ENCODE peak calls at places on chromosomes 6 and 20, in seven cellular contexts. T, N, G, O, Z, J and A are unnamed samples.
A peak's percentile ranks its signal among the peaks of the same experiment; 100 is the strongest.

GRCh38 chr6:55023231-55023630 is 151.1 kb upstream of the HCRTR2 start:
- DNase-seq in T (no peak), O (no peak), J (no peak), Z (no peak), N (no peak), G (no peak), A (no peak)

GRCh38 chr6:153231048-153231635 is 100.1 kb upstream of the RGS17 start:
- DNase-seq in N (peak; percentile 15), J (peak; percentile 31), G (peak; percentile 7), T (peak; percentile 29), Z (peak; percentile 38), O (no peak), A (peak; percentile 26)

GRCh38 chr6:57302477-57302876 is 15.0 kb upstream of the PRIM2 start:
- DNase-seq in N (no peak), G (no peak), T (no peak), O (no peak), J (no peak), Z (no peak), A (no peak)

GRCh38 chr20:14454296-14454695 is 116.9 kb upstream of the FLRT3 start:
- DNase-seq in J (no peak), G (no peak), N (no peak), T (no peak), O (no peak), Z (no peak), A (no peak)

GRCh38 chr20:15475483-15475882 is 1097.8 kb downstream of the KIF16B start:
- DNase-seq in Z (peak; percentile 29), N (no peak), O (no peak), G (no peak), J (no peak), T (peak; percentile 33), A (no peak)

GRCh38 chr6:129133770-129134192 is 250.8 kb downstream of the LAMA2 start:
- DNase-seq in N (no peak), G (no peak), J (no peak), T (no peak), Z (peak; percentile 10), O (no peak), A (no peak)

GRCh38 chr20:60749804-60750602 is 502.1 kb upstream of the CDH4 start:
- DNase-seq in N (no peak), Z (no peak), G (peak; percentile 61), T (no peak), O (no peak), J (no peak), A (no peak)

GRCh38 chr20:5908981-5909380 is 41.4 kb downstream of the TRMT6 start:
- DNase-seq in O (no peak), N (no peak), G (no peak), J (no peak), T (no peak), Z (no peak), A (no peak)

GRCh38 chr6:147117580-147117979 is 86.6 kb upstream of the STXBP5 start:
- DNase-seq in T (no peak), G (no peak), N (no peak), O (no peak), Z (no peak), J (no peak), A (no peak)

DNA sequence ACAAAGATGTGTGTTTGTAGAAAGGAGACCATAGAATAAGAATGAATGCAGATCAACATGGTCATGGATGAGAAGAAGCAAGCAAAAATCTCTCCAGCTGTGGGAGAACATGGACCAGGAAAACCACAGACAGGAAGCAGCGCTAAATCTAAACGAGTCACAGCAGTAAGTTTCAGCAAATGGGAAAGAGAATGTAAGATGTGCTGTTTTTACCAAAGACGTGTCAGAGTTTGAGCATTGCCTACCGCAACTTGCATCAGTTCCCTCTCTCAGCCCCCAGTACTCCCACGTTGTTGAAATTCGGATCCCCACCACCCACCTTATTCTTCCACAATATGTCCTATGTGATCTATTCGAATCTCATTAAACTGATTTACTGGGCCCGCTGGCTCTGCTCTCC is 59.4 kb upstream of the PRDM1 start:
- DNase-seq in Z (no peak), O (no peak), N (no peak), J (peak; percentile 75), G (no peak), T (no peak), A (no peak)
- H3K27ac ChIP-seq in Z (no peak overlapping the region), O (no peak overlapping the region), N (no peak overlapping the region), J (peak overlapping the region; percentile 76), G (no peak overlapping the region), T (no peak overlapping the region), A (no peak overlapping the region)

GRCh38 chr6:41700577-41701347 is 34.6 kb downstream of the TFEB start:
- DNase-seq in N (no peak), G (no peak), J (no peak), O (no peak), T (peak; percentile 47), Z (peak; percentile 43), A (no peak)

GRCh38 chr6:41696788-41697187 is 38.6 kb downstream of the TFEB start:
- DNase-seq in G (no peak), T (no peak), N (no peak), J (no peak), Z (no peak), O (no peak), A (no peak)

GRCh38 chr6:41698350-41698781 is 37.0 kb downstream of the TFEB start:
- DNase-seq in N (no peak), G (no peak), J (no peak), O (no peak), T (no peak), Z (peak; percentile 51), A (no peak)

GRCh38 chr6:41697902-41698349 is 37.5 kb downstream of the TFEB start:
- DNase-seq in T (no peak), O (no peak), Z (no peak), N (no peak), G (no peak), J (no peak), A (no peak)

GRCh38 chr6:41699063-41699462 is 36.3 kb downstream of the TFEB start:
- DNase-seq in N (no peak), T (no peak), G (no peak), J (no peak), Z (no peak), O (no peak), A (no peak)
- H3K4me1 ChIP-seq in N (peaks cover 22% of the 10 kb centered on the region), T (peaks cover 78% of the 10 kb centered on the region), G (no peaks in the 10 kb centered on the region), J (no peaks in the 10 kb centered on the region), Z (peaks cover 76% of the 10 kb centered on the region), O (peaks cover 13% of the 10 kb centered on the region), A (no peaks in the 10 kb centered on the region)

GRCh38 chr6:108654465-108655106 is 93.9 kb downstream of the FOXO3 start:
- DNase-seq in T (no peak), J (no peak), O (no peak), G (no peak), N (no peak), Z (no peak), A (no peak)
- H3K27ac ChIP-seq in T (peak overlapping the region; percentile 94), J (no peak overlapping the region), O (peak overlapping the region; percentile 84), G (no peak overlapping the region), N (no peak overlapping the region), Z (peak overlapping the region; percentile 82), A (no peak overlapping the region)

GRCh38 chr6:3806169-3806922 is 42.8 kb upstream of the FAM50B start:
- DNase-seq in T (no peak), N (no peak), Z (no peak), G (no peak), O (no peak), J (no peak), A (no peak)
- H3K4me1 ChIP-seq in T (peaks cover 44% of the 10 kb centered on the region), N (no peaks in the 10 kb centered on the region), Z (peaks cover 43% of the 10 kb centered on the region), G (no peaks in the 10 kb centered on the region), O (peaks cover 17% of the 10 kb centered on the region), J (no peaks in the 10 kb centered on the region), A (no peaks in the 10 kb centered on the region)

DNA sequence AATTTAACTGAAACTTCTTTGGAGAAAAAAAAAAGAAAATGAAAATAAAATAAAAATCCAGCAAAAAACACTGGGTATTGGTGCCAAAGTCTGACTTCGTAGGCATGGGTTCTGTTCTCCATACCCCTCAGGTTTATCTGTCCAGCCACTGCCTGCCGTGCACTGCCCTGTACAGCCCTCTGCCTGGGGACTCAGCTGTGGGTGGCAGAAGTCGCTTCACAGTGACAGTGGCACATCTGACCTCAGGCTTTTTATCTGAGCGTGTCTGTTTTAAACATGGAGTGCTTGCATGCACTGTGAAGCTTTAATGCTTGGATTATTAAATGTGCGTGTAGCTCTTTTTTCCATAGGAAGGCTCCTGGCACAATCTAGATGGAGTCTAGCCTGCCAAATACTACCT is 375.4 kb downstream of the UTRN start:
- DNase-seq in O (no peak), J (no peak), T (no peak), N (no peak), Z (no peak), G (no peak), A (no peak)
- H3K27ac ChIP-seq in O (no peak overlapping the region), J (no peak overlapping the region), T (no peak overlapping the region), N (no peak overlapping the region), Z (no peak overlapping the region), G (no peak overlapping the region), A (no peak overlapping the region)

GRCh38 chr20:23637282-23638221 is at the start of gene CST3:
- DNase-seq in G (peak; percentile 91), O (peak; percentile 94), J (no peak), Z (peak; percentile 94), T (peak; percentile 95), N (no peak), A (no peak)
- H3K4me1 ChIP-seq in G (peaks cover 6% of the 10 kb centered on the region), O (peaks cover 63% of the 10 kb centered on the region), J (no peaks in the 10 kb centered on the region), Z (peaks cover 48% of the 10 kb centered on the region), T (peaks cover 62% of the 10 kb centered on the region), N (no peaks in the 10 kb centered on the region), A (no peaks in the 10 kb centered on the region)

GRCh38 chr6:160348209-160348551 is at the start of gene SLC22A3:
- DNase-seq in O (no peak), Z (no peak), J (no peak), T (peak; percentile 48), N (no peak), G (no peak), A (no peak)
- H3K27ac ChIP-seq in O (peak within 1 kb of the TSS; percentile 26), Z (no peak within 1 kb of the TSS), J (no peak within 1 kb of the TSS), T (peak within 1 kb of the TSS; percentile 54), N (no peak within 1 kb of the TSS), G (no peak within 1 kb of the TSS), A (no peak within 1 kb of the TSS)

GRCh38 chr6:81770395-81770794 is 17.9 kb upstream of the TENT5A start:
- DNase-seq in N (no peak), O (no peak), T (no peak), Z (no peak), G (no peak), J (no peak), A (no peak)

GRCh38 chr6:81772741-81773140 is 20.3 kb upstream of the TENT5A start:
- DNase-seq in Z (no peak), J (no peak), N (no peak), G (no peak), T (no peak), O (no peak), A (no peak)

GRCh38 chr6:81767163-81768000 is 14.9 kb upstream of the TENT5A start:
- DNase-seq in J (no peak), N (no peak), G (no peak), Z (no peak), T (no peak), O (no peak), A (no peak)

GRCh38 chr6:81768150-81768942 is 15.9 kb upstream of the TENT5A start:
- DNase-seq in N (no peak), J (no peak), O (no peak), Z (no peak), T (no peak), G (no peak), A (no peak)

GRCh38 chr6:81769834-81770233 is 17.4 kb upstream of the TENT5A start:
- DNase-seq in Z (no peak), N (no peak), O (no peak), T (no peak), J (no peak), G (no peak), A (no peak)
- H3K4me1 ChIP-seq in Z (peaks cover 18% of the 10 kb centered on the region), N (no peaks in the 10 kb centered on the region), O (peaks cover 20% of the 10 kb centered on the region), T (peaks cover 17% of the 10 kb centered on the region), J (peaks cover 24% of the 10 kb centered on the region), G (no peaks in the 10 kb centered on the region), A (no peaks in the 10 kb centered on the region)